ENCODE peak calls at places on chromosomes 1 and 21, in five cellular contexts. Y, P, Z, E and J are unnamed samples.

GRCh38 chr1:227774721-227775665 is 39.8 kb downstream of the SNAP47 start:
- DNase-seq in P (peak), Y (no peak), Z (no peak), E (no peak), J (peak)

GRCh38 chr1:235063068-235063765 is 65.4 kb downstream of the TOMM20 start:
- DNase-seq in Y (no peak), P (no peak), Z (no peak), E (peak), J (no peak)

GRCh38 chr1:68511254-68511653 is 14.4 kb upstream of the DEPDC1 start:
- DNase-seq in P (no peak), Z (no peak), E (no peak), Y (no peak), J (no peak)

GRCh38 chr1:192516776-192517297 is 58.7 kb upstream of the RGS1 start:
- DNase-seq in E (peak), Z (no peak), P (no peak), Y (no peak), J (no peak)

GRCh38 chr1:174448964-174449363 is 1.2 kb downstream of the GPR52 start:
- DNase-seq in Z (no peak), Y (no peak), E (no peak), P (peak), J (no peak)

GRCh38 chr1:225880210-225880584 is 2.0 kb downstream of the TMEM63A start:
- DNase-seq in P (no peak), E (no peak), Y (no peak), Z (no peak), J (no peak)

GRCh38 chr1:60133848-60134247 is 60.3 kb upstream of the C1orf87 start:
- DNase-seq in E (no peak), P (peak), Y (no peak), Z (no peak), J (no peak)

GRCh38 chr1:56575865-56576264 is 3.5 kb downstream of the PLPP3 start:
- DNase-seq in Z (no peak), P (peak), E (peak), Y (no peak), J (no peak)

GRCh38 chr1:246893205-246893939 is 38.4 kb downstream of the AHCTF1 start:
- DNase-seq in E (no peak), P (no peak), Z (no peak), Y (no peak), J (no peak)

GRCh38 chr1:102897537-102897936 is 210.8 kb downstream of the COL11A1 start:
- DNase-seq in Y (no peak), P (peak), Z (no peak), E (no peak), J (no peak)

GRCh38 chr21:43957629-43958362 is 54.3 kb upstream of the TRAPPC10 start:
- DNase-seq in P (no peak), Y (no peak), E (no peak), Z (no peak), J (no peak)

GRCh38 chr21:39676054-39676771 is 63.5 kb downstream of the B3GALT5 start:
- DNase-seq in Y (no peak), E (no peak), P (peak), Z (peak), J (no peak)

GRCh38 chr1:208231929-208232360 is 12.2 kb downstream of the PLXNA2 start:
- DNase-seq in Y (no peak), Z (peak), P (peak), E (no peak), J (peak)

GRCh38 chr1:85361106-85361505 is 84.7 kb upstream of the BCL10 start:
- DNase-seq in P (peak), E (no peak), Y (no peak), Z (no peak), J (peak)

GRCh38 chr21:39363607-39364555 is 15.0 kb upstream of the HMGN1 start:
- DNase-seq in E (no peak), Y (no peak), Z (no peak), P (no peak), J (no peak)

GRCh38 chr1:40976952-40977690 is 2.4 kb upstream of the CTPS1 start:
- DNase-seq in P (peak), Y (no peak), E (no peak), Z (no peak), J (no peak)

GRCh38 chr1:153518562-153518961 is 17.2 kb downstream of the S100A6 start:
- DNase-seq in Y (no peak), P (no peak), E (peak), Z (no peak), J (no peak)

GRCh38 chr1:114219247-114219872 is 65.7 kb upstream of the SYT6 start:
- DNase-seq in E (no peak), P (peak), Z (no peak), Y (no peak), J (no peak)

GRCh38 chr1:239792157-239792556 is 299.5 kb upstream of the FMN2 start:
- DNase-seq in E (no peak), P (no peak), Z (no peak), Y (no peak), J (no peak)

GRCh38 chr1:221777434-221778072 is 35.7 kb upstream of the DUSP10 start:
- DNase-seq in Y (no peak), Z (no peak), P (no peak), E (no peak), J (no peak)

GRCh38 chr1:56585985-56586384 is 6.6 kb upstream of the PLPP3 start:
- DNase-seq in E (no peak), Y (no peak), P (no peak), Z (no peak), J (no peak)

GRCh38 chr1:245512181-245512888 is 357.6 kb downstream of the KIF26B start:
- DNase-seq in Y (no peak), E (no peak), P (peak), Z (no peak), J (no peak)

GRCh38 chr21:42997053-42997452 is 22.7 kb downstream of the PKNOX1 start:
- DNase-seq in Y (no peak), P (peak), E (no peak), Z (no peak), J (peak)

GRCh38 chr1:198637915-198638437 is 864 bp upstream of the PTPRC start:
- DNase-seq in Y (no peak), E (no peak), P (no peak), Z (no peak), J (no peak)

GRCh38 chr21:15741510-15741909 is 11.7 kb downstream of the USP25 start:
- DNase-seq in E (no peak), Y (no peak), P (peak), Z (no peak), J (no peak)

GRCh38 chr1:234212764-234213406 is 160.4 kb upstream of the COA6 start:
- DNase-seq in Y (no peak), E (peak), P (peak), Z (peak), J (no peak)

GRCh38 chr1:70941563-70941962 is 106.1 kb downstream of the PTGER3 start:
- DNase-seq in Z (no peak), Y (no peak), E (no peak), P (peak), J (no peak)

GRCh38 chr1:37040773-37041172 is 6.5 kb upstream of the GRIK3 start:
- DNase-seq in Z (no peak), P (no peak), Y (no peak), E (no peak), J (no peak)

GRCh38 chr1:24284156-24284471 is 35.0 kb upstream of the GRHL3 start:
- DNase-seq in Z (no peak), E (no peak), P (no peak), Y (no peak), J (no peak)

GRCh38 chr1:187566371-187566770 is 737.6 kb downstream of the PLA2G4A start:
- DNase-seq in E (no peak), P (no peak), Z (no peak), Y (no peak), J (no peak)

GRCh38 chr1:2195785-2196184 is 1.2 kb upstream of the FAAP20 start:
- DNase-seq in P (no peak), Z (no peak), E (no peak), Y (no peak), J (no peak)

DNA sequence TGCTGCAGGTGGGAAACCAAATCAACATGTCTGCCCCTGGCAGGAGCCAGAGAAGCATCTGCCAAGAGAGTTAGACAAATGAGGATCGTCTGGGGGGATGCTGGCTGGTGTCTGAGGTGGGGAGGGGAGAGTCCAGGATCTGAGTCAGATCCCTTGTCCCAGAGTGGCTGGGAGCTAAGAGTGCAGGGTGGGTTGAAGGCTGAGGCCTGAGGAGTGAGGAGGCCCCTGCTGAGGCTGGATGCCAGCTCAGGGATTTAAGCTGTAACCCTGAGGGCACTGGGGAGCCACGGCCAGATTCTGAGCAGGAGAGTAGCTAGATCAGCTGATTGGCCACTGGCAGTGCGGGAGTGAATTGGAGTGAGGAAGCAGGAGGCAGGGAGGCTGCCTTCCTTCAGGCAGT is 115.2 kb downstream of the EPHB2 start:
- DNase-seq in Y (no peak), E (no peak), Z (no peak), P (no peak), J (no peak)
- H3K4me3 ChIP-seq in Y (no peak), E (no peak), Z (no peak), P (no peak), J (no peak)

DNA sequence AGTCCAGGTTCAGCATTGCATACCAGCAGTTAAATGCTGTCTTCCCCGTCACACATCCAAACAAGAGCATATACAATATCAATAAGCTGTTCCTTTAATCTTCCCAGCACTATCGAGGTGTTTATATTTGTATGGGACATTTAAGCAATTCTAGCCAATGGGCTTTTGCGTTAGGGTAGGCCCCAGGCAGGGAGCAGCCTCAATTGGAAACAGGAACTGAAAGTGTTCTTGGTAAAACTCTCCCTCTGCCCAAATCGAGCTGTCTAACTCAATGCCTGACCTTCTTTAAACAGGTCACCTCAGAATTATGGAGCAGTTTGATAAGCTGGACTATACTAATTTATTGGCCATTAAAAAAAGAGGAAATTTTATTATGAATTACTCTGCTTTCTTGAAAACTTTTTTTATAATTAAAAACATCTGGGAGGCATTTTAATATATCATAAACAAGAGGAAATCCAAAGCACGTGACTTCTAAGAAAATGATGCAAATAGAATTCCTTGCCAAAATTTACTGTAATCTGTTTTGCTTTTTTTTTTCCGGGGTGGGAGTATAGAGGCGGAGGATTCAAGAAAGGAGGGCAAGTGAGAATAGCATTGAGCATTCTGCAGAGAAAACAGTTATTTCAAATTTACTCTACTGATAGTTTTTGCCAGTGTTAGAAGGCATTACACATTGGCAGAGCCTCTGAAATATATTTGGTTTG is 498.1 kb downstream of the LMO4 start:
- DNase-seq in P (peak), Z (peak), E (peak), Y (peak), J (peak)
- H3K4me3 ChIP-seq in P (peak), Z (no peak), E (no peak), Y (no peak), J (no peak)

GRCh38 chr1:169110265-169110664 is 3.8 kb downstream of the ATP1B1 start:
- DNase-seq in P (no peak), Z (no peak), Y (no peak), E (no peak), J (no peak)
- H3K4me3 ChIP-seq in P (peak), Z (peak), Y (no peak), E (peak), J (peak)

GRCh38 chr1:26337625-26338024 is 16.3 kb downstream of the CRYBG2 start:
- DNase-seq in P (no peak), Z (no peak), Y (no peak), E (no peak), J (no peak)

GRCh38 chr1:26337206-26337535 is 16.8 kb downstream of the CRYBG2 start:
- DNase-seq in Z (no peak), P (no peak), Y (no peak), E (no peak), J (no peak)

GRCh38 chr1:26338670-26339069 is 15.3 kb downstream of the CRYBG2 start:
- DNase-seq in P (no peak), E (no peak), Z (no peak), Y (no peak), J (no peak)

GRCh38 chr1:26335774-26336476 is 18.0 kb downstream of the CRYBG2 start:
- DNase-seq in Z (no peak), Y (no peak), P (no peak), E (no peak), J (no peak)

DNA sequence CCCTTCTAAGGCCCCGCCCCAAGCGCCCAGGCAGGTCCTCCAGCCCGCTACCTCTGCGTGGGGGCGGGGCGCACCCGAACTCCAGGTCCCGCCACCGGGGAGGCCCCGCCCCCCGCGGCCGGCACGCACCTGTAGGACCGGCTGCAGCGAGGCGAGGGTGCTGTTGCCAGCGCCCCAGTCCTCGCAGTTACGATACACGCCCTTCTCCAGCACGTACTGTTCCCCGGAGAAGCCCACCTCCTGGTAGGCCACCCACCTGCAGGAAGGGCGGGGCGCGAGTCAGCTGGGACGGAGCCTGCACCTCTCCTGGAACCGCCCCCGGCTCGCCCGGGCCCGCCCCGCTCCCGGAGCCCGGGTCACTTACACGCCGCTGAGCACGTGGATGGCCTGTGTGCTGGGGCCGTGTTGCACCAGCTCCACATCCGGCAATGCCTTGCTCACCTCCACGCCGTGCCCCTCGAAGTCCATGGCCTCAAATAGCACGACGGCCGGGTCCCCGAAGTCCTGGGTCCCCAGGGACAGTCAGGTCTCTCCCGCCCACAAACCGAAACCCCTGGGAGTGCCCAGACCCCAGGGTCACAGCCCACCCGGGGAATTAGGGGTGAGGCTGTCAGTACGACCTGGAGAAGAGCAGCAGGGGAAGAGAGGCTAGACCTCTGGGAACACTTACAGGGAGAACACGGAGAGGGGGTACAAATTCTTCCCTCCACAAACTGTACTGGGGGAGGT is 17.3 kb downstream of the CRYBG2 start:
- DNase-seq in E (peak), P (no peak), Y (no peak), Z (peak), J (peak)
- H3K4me3 ChIP-seq in E (peak), P (peak), Y (peak), Z (peak), J (peak)

GRCh38 chr1:156262461-156263287 is 14.8 kb upstream of the PAQR6 start:
- DNase-seq in Z (no peak), Y (no peak), P (peak), E (no peak), J (no peak)
- H3K4me3 ChIP-seq in Z (no peak), Y (no peak), P (no peak), E (no peak), J (no peak)

GRCh38 chr1:90851711-90852050 is 134.6 kb upstream of the BARHL2 start:
- DNase-seq in P (peak), E (no peak), Y (no peak), Z (no peak), J (no peak)
- H3K4me3 ChIP-seq in P (peak), E (no peak), Y (peak), Z (peak), J (peak)

GRCh38 chr1:160338580-160338979 is 4.5 kb downstream of the COPA start:
- DNase-seq in Z (no peak), Y (no peak), P (no peak), E (no peak), J (no peak)

GRCh38 chr1:160340146-160340545 is 2.9 kb downstream of the COPA start:
- DNase-seq in P (no peak), Z (no peak), Y (no peak), E (no peak), J (no peak)

GRCh38 chr1:160342520-160342919 is 530 bp downstream of the COPA start:
- DNase-seq in E (peak), Z (no peak), Y (no peak), P (peak), J (no peak)

GRCh38 chr1:160342953-160343869 is at the start of the genes COPA and NCSTN:
- DNase-seq in Y (peak), P (peak), Z (peak), E (peak), J (peak)

DNA sequence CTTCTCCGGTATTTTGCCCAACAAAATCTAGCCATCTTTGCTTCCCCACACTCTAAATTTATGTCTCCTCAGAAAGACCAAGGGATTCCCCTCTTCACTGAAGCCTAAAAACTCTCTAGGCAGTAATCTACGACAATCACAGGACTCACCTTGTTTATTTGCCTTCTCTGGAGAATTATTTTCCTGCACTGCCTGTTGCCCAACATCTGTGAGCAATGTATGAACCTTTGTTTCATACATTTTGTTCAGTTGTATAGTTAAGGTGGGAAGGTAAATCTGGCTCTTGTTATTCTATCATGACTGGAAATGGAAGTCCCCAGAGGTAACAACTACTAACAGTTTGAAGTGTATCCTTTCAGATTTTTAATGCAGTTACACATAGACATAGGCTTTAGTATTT is 2.2 kb downstream of the COPA start:
- DNase-seq in P (no peak), Z (no peak), Y (no peak), E (no peak), J (no peak)
- H3K4me3 ChIP-seq in P (peak), Z (no peak), Y (no peak), E (no peak), J (no peak)